ENCODE peak calls at places on chromosomes 16 and 17, in seven cellular contexts. O, X, Q, E, U, K and M are unnamed samples.

GRCh38 chr16:20944861-20945390 is 44.4 kb downstream of the LYRM1 start:
- DNase-seq in O (peak), X (no peak), Q (peak), E (peak), U (peak), K (peak), M (no peak)

GRCh38 chr17:50691550-50692447 is 15.9 kb downstream of the ANKRD40 start:
- DNase-seq in O (no peak), X (peak), Q (no peak), E (no peak), U (no peak), K (peak), M (no peak)

GRCh38 chr16:17853958-17854357 is 383.2 kb upstream of the XYLT1 start:
- DNase-seq in O (no peak), X (no peak), Q (no peak), E (no peak), U (no peak), K (no peak), M (no peak)

GRCh38 chr16:57305159-57305811 is 20.8 kb upstream of the PLLP start:
- DNase-seq in O (no peak), X (no peak), Q (no peak), E (no peak), U (no peak), K (no peak), M (no peak)

GRCh38 chr16:87435399-87436224 is 43.5 kb downstream of the MAP1LC3B start:
- DNase-seq in O (peak), X (no peak), Q (no peak), E (peak), U (no peak), K (peak), M (no peak)

GRCh38 chr16:25544294-25544693 is 147.5 kb upstream of the HS3ST4 start:
- DNase-seq in O (no peak), X (no peak), Q (no peak), E (no peak), U (no peak), K (no peak), M (no peak)

GRCh38 chr17:7835818-7836595 is 2.0 kb downstream of the KDM6B start:
- DNase-seq in O (peak), X (peak), Q (no peak), E (peak), U (peak), K (peak), M (peak)

GRCh38 chr17:8685396-8685795 is 54.9 kb upstream of the MYH10 start:
- DNase-seq in O (no peak), X (no peak), Q (no peak), E (no peak), U (no peak), K (peak), M (no peak)

GRCh38 chr16:19077879-19078278 is 10.5 kb downstream of the COQ7 start:
- DNase-seq in O (no peak), X (no peak), Q (no peak), E (no peak), U (no peak), K (no peak), M (no peak)

GRCh38 chr17:75344664-75345063 is 55.4 kb upstream of the SLC25A19 start:
- DNase-seq in O (no peak), X (no peak), Q (peak), E (peak), U (no peak), K (peak), M (peak)

GRCh38 chr17:58094118-58094517 is 10.9 kb downstream of the DYNLL2 start:
- DNase-seq in O (no peak), X (no peak), Q (no peak), E (no peak), U (no peak), K (no peak), M (no peak)

GRCh38 chr16:3188675-3188924 is 596 bp downstream of the OR1F1 start:
- DNase-seq in O (no peak), X (no peak), Q (no peak), E (no peak), U (no peak), K (no peak), M (no peak)

DNA sequence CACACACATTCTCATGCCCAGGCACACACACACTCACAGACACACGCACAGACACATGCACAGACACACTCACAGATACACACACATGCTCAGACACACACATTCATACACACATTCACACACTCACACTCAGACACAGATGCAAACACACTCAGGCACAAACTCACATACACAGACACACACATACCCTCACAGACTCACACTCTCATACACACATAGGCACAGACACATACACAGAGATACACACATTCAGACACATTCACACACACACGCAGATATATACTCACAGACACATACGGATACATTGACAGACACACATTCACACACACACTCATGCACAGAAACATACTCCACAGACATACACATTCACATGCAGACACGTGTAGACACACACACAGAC is 89.6 kb downstream of the RBFOX3 start:
- DNase-seq in O (no peak), X (no peak), Q (no peak), E (no peak), U (no peak), K (no peak), M (no peak)
- H3K4me2 ChIP-seq in O (no peak), X (no peak), Q (no peak), E (no peak), U (no peak), K (no peak), M (no peak)

DNA sequence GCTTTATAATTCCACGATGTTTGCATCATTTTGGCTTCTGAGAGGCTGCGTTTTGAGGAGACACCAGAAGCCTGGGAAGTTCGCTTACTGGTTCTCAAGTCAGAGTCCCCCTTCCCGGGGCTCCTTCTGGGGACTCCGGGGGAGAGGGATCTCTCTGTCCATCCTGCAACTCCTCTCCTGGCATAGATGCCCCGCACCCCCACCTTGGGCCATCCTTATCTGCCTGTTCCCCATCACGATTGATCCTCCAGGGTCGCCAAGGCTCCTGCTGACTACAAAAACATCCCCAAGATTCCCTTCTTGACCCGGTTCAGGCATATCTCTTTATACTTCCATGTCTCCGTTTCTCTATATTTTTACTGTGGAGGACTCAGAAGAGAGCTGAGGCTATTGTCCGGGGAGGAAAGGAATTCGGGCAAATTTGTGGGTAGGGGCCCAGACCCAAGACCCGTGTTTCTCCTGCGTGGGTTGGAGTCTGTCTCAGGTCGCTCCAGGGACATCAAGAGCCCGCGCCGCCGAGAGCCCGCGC is 18.4 kb upstream of the HOXB13 start:
- DNase-seq in O (peak), X (no peak), Q (no peak), E (no peak), U (no peak), K (no peak), M (no peak)
- H3K4me2 ChIP-seq in O (no peak), X (no peak), Q (no peak), E (no peak), U (no peak), K (no peak), M (no peak)

GRCh38 chr17:66406701-66407644 is 104.6 kb downstream of the PRKCA start:
- DNase-seq in O (no peak), X (no peak), Q (no peak), E (no peak), U (no peak), K (no peak), M (no peak)
- H3K4me2 ChIP-seq in O (no peak), X (no peak), Q (no peak), E (no peak), U (no peak), K (no peak), M (no peak)

DNA sequence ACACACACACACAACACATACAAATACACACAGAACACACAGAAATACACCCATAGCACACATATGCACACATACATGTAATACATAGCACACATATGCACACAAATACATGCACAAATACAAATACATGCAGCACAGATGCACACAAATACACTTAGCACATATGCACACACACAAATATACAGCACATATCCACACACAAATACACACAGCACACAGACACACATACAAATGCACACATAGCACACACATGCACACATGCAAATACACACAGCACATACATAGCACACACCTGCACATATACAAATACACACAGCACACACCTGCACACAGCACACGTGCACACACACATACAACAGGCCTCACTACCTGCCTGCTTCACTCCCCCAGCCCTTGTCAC is 49.6 kb downstream of the SDK2 start:
- DNase-seq in O (no peak), X (no peak), Q (no peak), E (no peak), U (no peak), K (no peak), M (no peak)
- H3K4me2 ChIP-seq in O (no peak), X (no peak), Q (no peak), E (no peak), U (no peak), K (no peak), M (no peak)

GRCh38 chr17:79800325-79801155 is 3.7 kb upstream of the CBX8 start:
- DNase-seq in O (peak), X (no peak), Q (peak), E (peak), U (peak), K (peak), M (peak)
- H3K4me2 ChIP-seq in O (peak), X (no peak), Q (peak), E (no peak), U (peak), K (peak), M (peak)

GRCh38 chr17:13599808-13600398 is 1.8 kb downstream of the HS3ST3A1 start:
- DNase-seq in O (peak), X (no peak), Q (no peak), E (peak), U (no peak), K (no peak), M (no peak)

GRCh38 chr17:13601317-13601775 is 383 bp downstream of the HS3ST3A1 start:
- DNase-seq in O (peak), X (no peak), Q (no peak), E (no peak), U (no peak), K (no peak), M (peak)

GRCh38 chr17:13601776-13602551 is at the start of gene HS3ST3A1:
- DNase-seq in O (peak), X (no peak), Q (no peak), E (peak), U (peak), K (peak), M (peak)

GRCh38 chr17:13599168-13599577 is 2.6 kb downstream of the HS3ST3A1 start:
- DNase-seq in O (no peak), X (no peak), Q (no peak), E (no peak), U (no peak), K (no peak), M (no peak)

DNA sequence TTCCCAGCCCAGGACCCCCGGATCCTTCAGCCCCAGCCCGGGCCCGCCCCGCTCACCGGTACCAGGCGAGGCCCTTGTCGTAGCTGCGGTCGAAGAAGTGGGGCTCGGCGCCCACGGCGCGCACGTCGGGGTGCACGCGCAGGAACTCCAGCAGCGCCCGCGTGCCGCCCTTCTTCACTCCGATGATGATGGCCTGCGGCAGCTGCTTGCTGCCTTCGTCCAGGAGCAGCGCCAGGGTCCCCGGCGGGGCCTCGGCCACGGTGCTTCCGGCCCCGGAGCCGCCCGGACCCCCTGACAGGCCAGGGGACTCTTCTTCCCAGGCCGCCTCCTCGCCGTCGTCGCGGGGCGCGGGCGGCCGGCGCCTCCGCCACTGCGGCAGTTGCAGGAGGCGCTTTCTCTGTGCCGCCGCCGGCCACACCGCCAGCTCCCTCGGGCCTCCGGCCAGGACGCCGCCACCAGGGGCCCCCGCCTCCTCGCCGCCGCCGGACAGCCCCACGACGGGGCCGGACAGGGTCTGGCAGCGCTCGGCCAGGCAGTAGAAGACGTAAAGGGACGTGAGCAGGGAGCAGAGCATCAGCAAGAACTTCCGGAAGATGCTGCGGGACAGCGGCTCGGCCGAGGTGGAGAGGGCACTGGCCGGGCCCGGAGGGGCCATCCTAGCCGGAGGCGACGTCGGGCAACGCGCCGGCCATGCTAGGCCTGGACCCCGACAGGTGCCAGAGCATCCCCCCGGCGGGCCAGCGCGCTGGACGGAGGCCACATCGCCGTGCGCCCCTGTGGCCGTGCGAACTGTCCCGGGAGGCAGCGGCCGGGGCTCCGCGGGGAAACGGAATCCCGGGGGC is 1.0 kb downstream of the HS3ST3A1 start:
- DNase-seq in O (peak), X (no peak), Q (no peak), E (peak), U (peak), K (peak), M (peak)
- H3K4me2 ChIP-seq in O (peak), X (no peak), Q (no peak), E (peak), U (peak), K (peak), M (peak)

GRCh38 chr16:84918006-84918909 is 93.1 kb downstream of the ZDHHC7 start:
- DNase-seq in O (no peak), X (no peak), Q (no peak), E (no peak), U (no peak), K (no peak), M (no peak)
- H3K4me2 ChIP-seq in O (no peak), X (no peak), Q (no peak), E (no peak), U (no peak), K (no peak), M (no peak)